ENCODE peak calls at places on chromosomes 2 and 18, in nine cellular contexts. T is astrocyte of the spinal cord; X is CD8-positive, alpha-beta T cell; V is osteoblast; A is foreskin fibroblast; G is spleen; S is tibial nerve; R is GM20000; E is GM06990. Q is an unnamed sample.
A peak's percentile ranks its signal among the peaks of the same experiment; 100 is the strongest.

GRCh38 chr18:36284671-36285295 is 12.7 kb upstream of the FHOD3 start:
- DNase-seq in T (peak; percentile 74), X (peak; percentile 20), V (no peak), A (peak; percentile 78), G (no peak), S (peak; percentile 76), R (peak; percentile 71), E (no peak), Q (peak; percentile 84)

GRCh38 chr2:51212374-51212773 is 180.4 kb upstream of the NRXN1 start:
- DNase-seq in T (no peak), X (no peak), V (no peak), A (no peak), G (no peak), S (no peak), R (no peak), E (no peak), Q (no peak)

GRCh38 chr2:231810905-231811304 is 24.7 kb downstream of the COPS7B start:
- DNase-seq in T (peak; percentile 61), X (no peak), V (peak; percentile 87), A (peak; percentile 85), G (no peak), S (no peak), R (no peak), E (no peak), Q (peak; percentile 80)

GRCh38 chr2:240511351-240512108 is 46.3 kb downstream of the ANKMY1 start:
- DNase-seq in T (no peak), X (no peak), V (peak; percentile 14), A (no peak), G (no peak), S (no peak), R (no peak), E (no peak), Q (no peak)

GRCh38 chr18:23131693-23132319 is 3.5 kb upstream of the CABLES1 start:
- DNase-seq in T (peak; percentile 82), X (peak; percentile 47), V (peak; percentile 94), A (peak; percentile 90), G (no peak), S (peak; percentile 96), R (peak; percentile 80), E (no peak), Q (peak; percentile 91)

GRCh38 chr2:8488001-8488738 is 193.7 kb upstream of the ID2 start:
- DNase-seq in T (peak; percentile 32), X (peak; percentile 51), V (peak; percentile 53), A (no peak), G (no peak), S (no peak), R (peak; percentile 75), E (peak; percentile 80), Q (no peak)

GRCh38 chr18:49529596-49529995 is 32.3 kb upstream of the LIPG start:
- DNase-seq in T (no peak), X (no peak), V (no peak), A (no peak), G (no peak), S (no peak), R (no peak), E (no peak), Q (no peak)

GRCh38 chr2:232723027-232723426 is 25.9 kb downstream of the GIGYF2 start:
- DNase-seq in T (no peak), X (no peak), V (no peak), A (no peak), G (no peak), S (no peak), R (no peak), E (no peak), Q (no peak)

GRCh38 chr2:19046986-19047780 is 311.2 kb downstream of the OSR1 start:
- DNase-seq in T (peak; percentile 46), X (no peak), V (peak; percentile 25), A (peak; percentile 34), G (no peak), S (no peak), R (peak; percentile 15), E (peak; percentile 58), Q (peak; percentile 54)

GRCh38 chr2:146161256-146161882 is 1641.5 kb upstream of the ZEB2 start:
- DNase-seq in T (no peak), X (no peak), V (no peak), A (no peak), G (no peak), S (no peak), R (no peak), E (no peak), Q (no peak)

DNA sequence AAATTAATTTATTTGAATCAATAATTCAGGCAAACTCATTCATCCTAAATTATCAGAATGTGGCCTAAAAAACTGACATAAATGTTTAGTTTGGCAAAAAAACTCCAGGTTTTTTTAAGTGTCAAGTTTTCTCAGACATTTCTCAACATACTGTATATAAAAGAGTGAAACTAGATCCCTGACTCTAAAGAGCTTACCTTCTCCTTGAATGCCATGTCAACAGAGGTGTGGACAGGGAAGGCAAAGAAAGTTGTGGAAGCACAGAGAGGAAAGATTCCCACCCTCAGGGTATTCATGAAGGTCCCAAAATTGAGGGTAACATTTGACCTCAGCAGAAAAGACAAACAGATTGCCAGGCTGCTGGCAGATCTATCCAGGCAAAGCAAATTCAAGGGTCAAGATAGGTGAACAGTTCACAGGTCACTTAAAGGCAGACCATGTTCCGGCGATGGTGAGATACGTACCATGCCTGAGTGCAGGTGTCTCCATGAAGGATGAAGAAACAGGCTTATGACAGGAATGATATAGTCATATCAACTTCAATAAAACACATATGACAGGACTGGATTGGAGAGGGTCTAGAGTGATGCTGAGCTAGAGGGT is 1638.3 kb upstream of the ZEB2 start:
- DNase-seq in T (no peak), X (no peak), V (no peak), A (no peak), G (no peak), S (no peak), R (no peak), E (no peak), Q (no peak)
- TF ChIP-seq CTCF in T (no peak), X (no peak), V (no peak), A (no peak), G (no peak), S (no peak), R (no peak), E (no peak), Q (no peak)

DNA sequence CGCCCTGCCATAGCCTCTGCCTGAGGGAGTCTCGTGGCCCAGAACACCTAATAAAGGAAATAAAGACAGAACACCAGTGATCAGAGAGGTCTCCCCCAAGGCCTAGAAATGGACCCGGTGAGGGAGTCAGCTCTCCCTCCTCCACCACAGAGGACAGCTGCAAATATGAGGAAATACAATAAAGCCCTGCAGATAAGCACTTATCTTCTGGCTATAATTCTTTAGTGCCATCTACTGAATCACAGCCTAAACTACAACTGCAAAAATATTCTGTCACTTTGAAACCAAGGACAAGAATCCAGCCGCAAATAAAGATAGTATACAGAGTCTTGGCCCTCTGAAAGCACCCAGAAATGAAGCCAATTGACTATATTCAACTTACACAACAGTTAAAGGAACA is 42.4 kb upstream of the TACR1 start:
- DNase-seq in T (peak; percentile 7), X (no peak), V (peak; percentile 43), A (peak; percentile 43), G (no peak), S (no peak), R (no peak), E (no peak), Q (peak; percentile 57)
- TF ChIP-seq CTCF in T (peak; percentile 34), X (no peak), V (peak; percentile 32), A (peak; percentile 16), G (no peak), S (no peak), R (no peak), E (peak; percentile 56), Q (peak; percentile 43)

GRCh38 chr2:42510191-42510929 is 16.6 kb upstream of the KCNG3 start:
- DNase-seq in T (no peak), X (no peak), V (no peak), A (no peak), G (no peak), S (no peak), R (no peak), E (no peak), Q (peak; percentile 24)

GRCh38 chr2:42516418-42516817 is 22.6 kb upstream of the KCNG3 start:
- DNase-seq in T (no peak), X (no peak), V (no peak), A (no peak), G (no peak), S (no peak), R (no peak), E (no peak), Q (no peak)

GRCh38 chr2:42510930-42511271 is 17.1 kb upstream of the KCNG3 start:
- DNase-seq in T (no peak), X (no peak), V (no peak), A (no peak), G (no peak), S (no peak), R (no peak), E (no peak), Q (no peak)

DNA sequence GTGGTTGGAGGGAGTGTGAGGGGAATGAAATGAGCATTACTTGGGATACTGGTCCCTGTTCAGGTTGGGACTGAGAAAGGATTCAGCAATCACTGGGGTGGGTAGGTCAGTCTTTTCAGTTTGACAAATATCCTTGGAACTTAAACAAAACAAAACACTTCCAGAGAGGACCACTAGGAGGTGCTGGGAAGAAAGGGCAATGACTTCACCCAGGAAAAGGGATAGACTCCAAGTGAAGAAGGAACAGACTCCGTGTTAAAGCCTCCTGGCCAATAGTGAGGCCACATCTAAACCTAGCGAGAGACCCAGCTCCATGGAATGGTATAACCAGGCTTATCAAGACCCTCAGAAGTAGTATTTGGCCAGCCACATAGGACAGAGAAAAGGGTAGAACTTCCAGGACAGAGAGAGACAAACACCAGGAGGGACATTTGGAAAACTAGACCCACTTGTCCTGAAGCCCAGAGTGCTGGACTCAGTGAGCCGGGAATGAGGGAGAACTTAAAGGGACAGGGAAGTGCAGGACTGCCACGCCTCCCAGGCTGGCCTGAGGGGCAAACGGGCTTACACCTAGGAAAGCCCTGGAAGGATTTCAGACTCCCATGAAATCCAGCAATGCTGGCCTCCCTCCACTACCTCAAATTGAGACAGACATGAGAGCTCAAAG is 19.6 kb upstream of the KCNG3 start:
- DNase-seq in T (peak; percentile 33), X (no peak), V (peak; percentile 78), A (peak; percentile 64), G (no peak), S (peak; percentile 44), R (no peak), E (no peak), Q (peak; percentile 73)
- TF ChIP-seq CTCF in T (peak; percentile 52), X (peak; percentile 63), V (peak; percentile 86), A (peak; percentile 75), G (peak; percentile 43), S (peak; percentile 35), R (peak; percentile 17), E (peak; percentile 72), Q (peak; percentile 85)

GRCh38 chr2:26725516-26725810 is 32.9 kb downstream of the KCNK3 start:
- DNase-seq in T (no peak), X (no peak), V (no peak), A (no peak), G (no peak), S (no peak), R (no peak), E (no peak), Q (no peak)

GRCh38 chr2:26726229-26726628 is 33.7 kb downstream of the KCNK3 start:
- DNase-seq in T (no peak), X (no peak), V (no peak), A (no peak), G (no peak), S (no peak), R (no peak), E (no peak), Q (no peak)

GRCh38 chr2:26730549-26730948 is 33.5 kb upstream of the SLC35F6 start:
- DNase-seq in T (no peak), X (no peak), V (no peak), A (no peak), G (no peak), S (no peak), R (no peak), E (no peak), Q (no peak)

GRCh38 chr2:26729311-26729710 is 34.8 kb upstream of the SLC35F6 start:
- DNase-seq in T (no peak), X (no peak), V (no peak), A (no peak), G (no peak), S (no peak), R (no peak), E (no peak), Q (no peak)

GRCh38 chr2:26727641-26728561 is 35.4 kb downstream of the KCNK3 start:
- DNase-seq in T (no peak), X (peak; percentile 5), V (peak; percentile 89), A (peak; percentile 49), G (no peak), S (no peak), R (no peak), E (no peak), Q (peak; percentile 39)
- TF ChIP-seq CTCF in T (peak; percentile 13), X (no peak), V (peak; percentile 24), A (peak; percentile 31), G (peak; percentile 18), S (no peak), R (no peak), E (no peak), Q (no peak)

Q was measured in cardiac fibroblast.